ENCODE peak calls at places on chromosome 11, in five cellular contexts. T is IMR-90, X is tibial nerve, U is right lobe of liver, H is kidney. G is an unnamed sample.

GRCh38 chr11:57700425-57700824 is 11.6 kb downstream of the MED19 start:
- DNase-seq in T (no peak), X (no peak), U (no peak), H (no peak), G (no peak)

GRCh38 chr11:11786771-11787170 is 55.0 kb upstream of the USP47 start:
- DNase-seq in T (peak; percentile 40), X (peak; percentile 20), U (no peak), H (no peak), G (peak; percentile 5)

GRCh38 chr11:76590631-76590950 is 80.0 kb downstream of the LRRC32 start:
- DNase-seq in T (no peak), X (no peak), U (no peak), H (no peak), G (no peak)

GRCh38 chr11:57406337-57406904 is 16.0 kb upstream of the PRG2 start:
- DNase-seq in T (peak; percentile 39), X (peak; percentile 13), U (no peak), H (no peak), G (peak; percentile 72)

GRCh38 chr11:2522636-2523255 is 77.9 kb downstream of the KCNQ1 start:
- DNase-seq in T (no peak), X (no peak), U (peak; percentile 43), H (peak; percentile 57), G (no peak)

GRCh38 chr11:130592056-130592455 is 143.6 kb downstream of the ADAMTS15 start:
- DNase-seq in T (peak; percentile 57), X (no peak), U (no peak), H (no peak), G (no peak)

GRCh38 chr11:100890779-100891178 is 203.7 kb downstream of the ARHGAP42 start:
- DNase-seq in T (peak; percentile 98), X (no peak), U (no peak), H (no peak), G (no peak)

GRCh38 chr11:31610544-31610943 is 101.0 kb downstream of the ELP4 start:
- DNase-seq in T (no peak), X (no peak), U (no peak), H (no peak), G (no peak)

GRCh38 chr11:121163658-121164308 is 62.7 kb downstream of the TECTA start:
- DNase-seq in T (no peak), X (no peak), U (no peak), H (no peak), G (no peak)

GRCh38 chr11:47271961-47272661 is 2.2 kb downstream of the MADD start:
- DNase-seq in T (no peak), X (no peak), U (no peak), H (no peak), G (no peak)

GRCh38 chr11:3796796-3797328 is 492 bp downstream of the NUP98 start:
- DNase-seq in T (no peak), X (no peak), U (no peak), H (no peak), G (no peak)

GRCh38 chr11:118914178-118914918 is 11.4 kb downstream of the BCL9L start:
- DNase-seq in T (no peak), X (no peak), U (no peak), H (peak; percentile 86), G (no peak)

GRCh38 chr11:117861151-117862018 is 15.1 kb downstream of the FXYD6 start:
- DNase-seq in T (no peak), X (no peak), U (no peak), H (no peak), G (no peak)

GRCh38 chr11:114207096-114207495 is 89.1 kb upstream of the NNMT start:
- DNase-seq in T (no peak), X (no peak), U (no peak), H (no peak), G (no peak)

GRCh38 chr11:75280770-75281468 is 40.3 kb downstream of the TPBGL start:
- DNase-seq in T (no peak), X (no peak), U (no peak), H (peak; percentile 67), G (no peak)

GRCh38 chr11:18379201-18379600 is 15.2 kb upstream of the LDHA start:
- DNase-seq in T (no peak), X (no peak), U (no peak), H (no peak), G (no peak)

GRCh38 chr11:3074912-3075589 is 17.8 kb upstream of the CARS1 start:
- DNase-seq in T (no peak), X (no peak), U (no peak), H (peak; percentile 80), G (no peak)

GRCh38 chr11:15307600-15307999 is 192.9 kb downstream of the INSC start:
- DNase-seq in T (no peak), X (no peak), U (no peak), H (no peak), G (no peak)

GRCh38 chr11:119673389-119674336 is 55.3 kb downstream of the NECTIN1 start:
- DNase-seq in T (no peak), X (no peak), U (no peak), H (no peak), G (peak; percentile 91)

GRCh38 chr11:129911298-129911697 is 15.9 kb upstream of the NFRKB start:
- DNase-seq in T (peak; percentile 63), X (no peak), U (no peak), H (no peak), G (no peak)

GRCh38 chr11:83827940-83828554 is 541.9 kb upstream of the CCDC90B start:
- DNase-seq in T (peak; percentile 52), X (no peak), U (no peak), H (no peak), G (no peak)
- TF ChIP-seq CTCF in T (peak; percentile 60), X (peak; percentile 43), U (peak; percentile 64), H (peak; percentile 50), G (peak; percentile 42)

DNA sequence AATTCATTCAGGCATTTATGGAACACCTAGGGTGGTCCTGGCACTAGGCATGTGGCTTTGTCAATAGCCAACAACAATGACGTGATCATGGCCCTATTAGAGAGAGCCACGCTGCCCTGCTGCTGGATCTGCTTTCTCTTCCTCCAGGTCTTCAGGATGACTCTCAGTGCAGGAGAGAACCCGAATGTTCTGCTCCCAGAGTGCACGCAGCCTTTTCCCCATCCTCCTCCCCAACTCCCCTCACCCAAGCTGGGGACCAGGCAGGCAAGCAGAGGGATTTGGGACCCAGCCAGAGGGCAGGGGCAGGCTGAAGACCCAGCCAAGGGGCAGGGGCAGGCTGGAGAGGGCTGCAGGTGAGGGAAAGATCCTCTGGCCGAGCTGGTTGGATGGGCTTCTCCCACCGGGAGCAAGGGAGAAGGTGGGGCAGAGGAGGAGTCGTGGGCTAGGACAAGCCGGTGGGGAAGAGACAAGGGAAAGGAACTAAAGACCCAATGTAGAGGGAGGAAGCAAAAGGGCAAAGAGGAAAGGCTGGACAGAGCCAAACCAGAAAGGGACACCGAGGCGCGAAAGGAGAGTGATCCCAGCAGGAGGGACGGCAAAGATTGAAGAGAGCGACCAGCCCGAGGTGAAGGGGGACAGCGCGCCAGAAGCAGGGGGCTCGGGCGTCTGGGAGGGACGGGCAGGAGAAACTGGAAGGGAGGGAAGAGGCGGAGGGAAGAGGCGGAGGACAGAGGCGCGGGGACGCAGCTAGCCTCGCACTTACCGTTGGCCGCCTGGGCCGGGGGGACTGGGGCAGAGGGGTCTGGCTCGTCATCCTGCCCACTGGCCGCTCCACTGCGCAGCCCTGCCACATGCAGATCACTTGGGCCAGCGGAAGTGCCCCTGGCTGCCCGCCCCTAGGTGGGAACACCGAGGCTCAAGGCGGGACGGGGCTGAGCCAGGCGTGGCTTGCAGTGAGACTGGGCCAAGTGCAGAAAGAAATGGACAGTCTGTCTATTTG is at the start of gene KCTD14:
- DNase-seq in T (no peak), X (peak; percentile 11), U (peak; percentile 71), H (peak; percentile 85), G (no peak)
- H3K4me3 ChIP-seq in T (peak within 1 kb of the TSS; percentile 25), X (peak within 1 kb of the TSS; percentile 57), U (peak within 1 kb of the TSS; percentile 48), H (peak within 1 kb of the TSS; percentile 57), G (no peak within 1 kb of the TSS)

GRCh38 chr11:65422633-65423515 is at the start of gene NEAT1:
- DNase-seq in T (peak; percentile 92), X (peak; percentile 99), U (peak; percentile 98), H (peak; percentile 99), G (peak; percentile 99)
- TF ChIP-seq CTCF in T (no peak), X (no peak), U (peak; percentile 10), H (no peak), G (no peak)

DNA sequence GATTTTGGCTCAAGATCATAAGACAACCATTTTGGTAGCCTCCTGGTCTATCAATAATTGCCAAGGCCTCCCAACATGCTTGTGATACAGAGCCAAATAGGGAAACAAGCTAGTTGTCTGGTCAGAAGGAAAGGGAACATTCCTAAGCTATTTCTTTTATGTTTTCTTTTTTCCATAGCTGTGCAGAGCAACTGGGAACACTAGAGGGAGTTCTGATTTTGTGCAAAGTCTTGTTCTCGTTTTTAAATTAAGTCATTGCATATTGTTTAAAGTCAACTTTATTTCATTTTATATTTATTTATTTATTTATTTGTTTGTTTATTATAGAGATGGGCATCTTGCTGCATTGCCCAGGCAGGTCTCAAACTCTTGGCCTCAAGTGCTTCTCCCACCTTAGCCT is 416.8 kb upstream of the CHORDC1 start:
- DNase-seq in T (no peak), X (no peak), U (no peak), H (no peak), G (no peak)
- H3K4me3 ChIP-seq in T (no peak overlapping the region), X (no peak overlapping the region), U (no peak overlapping the region), H (no peak overlapping the region), G (no peak overlapping the region)

GRCh38 chr11:126990716-126991480 is 9.7 kb downstream of the KIRREL3 start:
- DNase-seq in T (peak; percentile 40), X (no peak), U (no peak), H (no peak), G (no peak)
- TF ChIP-seq CTCF in T (no peak), X (no peak), U (no peak), H (no peak), G (no peak)

GRCh38 chr11:20668844-20669832 is at the start of gene NELL1:
- DNase-seq in T (no peak), X (no peak), U (no peak), H (peak; percentile 65), G (no peak)
- H3K4me3 ChIP-seq in T (no peak within 1 kb of the TSS), X (no peak within 1 kb of the TSS), U (no peak within 1 kb of the TSS), H (peak within 1 kb of the TSS; percentile 62), G (no peak within 1 kb of the TSS)

DNA sequence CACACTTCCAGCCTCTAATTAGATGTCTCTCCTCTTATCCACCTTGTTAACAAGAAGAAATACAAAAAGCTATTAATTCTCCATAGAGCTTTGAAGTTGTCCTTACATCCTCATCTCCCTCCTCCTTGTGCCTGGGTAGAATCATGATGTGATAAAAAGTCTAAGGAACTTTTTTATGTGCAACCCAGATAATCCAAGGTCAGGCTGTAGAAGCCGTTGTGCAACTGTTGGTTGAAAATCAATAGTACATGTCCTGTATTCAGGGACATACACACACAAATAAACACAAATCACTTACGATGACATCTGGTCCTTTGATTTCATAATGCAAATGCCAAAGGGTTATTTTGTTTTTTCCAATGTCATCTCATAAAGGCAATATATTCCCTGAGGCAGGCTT is 410.2 kb downstream of the KCNA4 start:
- DNase-seq in T (no peak), X (no peak), U (no peak), H (no peak), G (no peak)
- TF ChIP-seq CTCF in T (no peak), X (no peak), U (no peak), H (no peak), G (no peak)

GRCh38 chr11:73257342-73258103 is 14.6 kb upstream of the P2RY6 start:
- DNase-seq in T (peak; percentile 91), X (peak; percentile 26), U (no peak), H (peak; percentile 95), G (no peak)
- H3K4me3 ChIP-seq in T (no peak overlapping the region), X (no peak overlapping the region), U (no peak overlapping the region), H (no peak overlapping the region), G (no peak overlapping the region)